ENCODE peak calls at places on chromosomes 7 and 10, in four cellular contexts. J is BJ, L is astrocyte, A is heart right ventricle. D is an unnamed sample.

GRCh38 chr7:155471728-155472127 is 13.8 kb downstream of the EN2 start:
- DNase-seq in J (no peak), A (no peak), L (no peak), D (no peak)

GRCh38 chr7:103073989-103074518 is 542 bp downstream of the FBXL13 start:
- DNase-seq in A (no peak), J (no peak), L (no peak), D (peak)

GRCh38 chr10:29746080-29746797 is 111.5 kb upstream of the SVIL start:
- DNase-seq in L (peak), A (no peak), J (peak), D (peak)

GRCh38 chr7:148893071-148893470 is 9.0 kb upstream of the EZH2 start:
- DNase-seq in J (no peak), L (no peak), A (no peak), D (no peak)

GRCh38 chr7:155609185-155609584 is 35.3 kb upstream of the RBM33 start:
- DNase-seq in L (no peak), A (no peak), J (no peak), D (no peak)

GRCh38 chr7:94297397-94297838 is 97.3 kb upstream of the COL1A2 start:
- DNase-seq in L (peak), A (peak), J (peak), D (peak)

GRCh38 chr7:85554294-85554877 is 367.5 kb upstream of the SEMA3D start:
- DNase-seq in A (no peak), J (peak), L (peak), D (peak)

GRCh38 chr10:43199088-43199683 is 60.9 kb downstream of the CSGALNACT2 start:
- DNase-seq in L (no peak), J (no peak), A (no peak), D (no peak)

GRCh38 chr7:67462781-67463191 is 466.2 kb downstream of the TYW1 start:
- DNase-seq in J (no peak), A (no peak), L (peak), D (no peak)

GRCh38 chr10:62266611-62267010 is 2.0 kb downstream of the RTKN2 start:
- DNase-seq in J (no peak), A (no peak), L (no peak), D (no peak)

GRCh38 chr7:132141109-132141508 is 435.2 kb downstream of the PLXNA4 start:
- DNase-seq in A (no peak), L (peak), J (no peak), D (no peak)

GRCh38 chr10:103543617-103544525 is 50.4 kb downstream of the NEURL1 start:
- DNase-seq in J (no peak), A (no peak), L (no peak), D (no peak)

GRCh38 chr7:95899919-95900513 is 127.7 kb downstream of the DYNC1I1 start:
- DNase-seq in A (no peak), L (no peak), J (no peak), D (no peak)

GRCh38 chr7:3805151-3805550 is 504.1 kb downstream of the SDK1 start:
- DNase-seq in A (no peak), J (no peak), L (peak), D (peak)

GRCh38 chr7:1354661-1355567 is 104.4 kb downstream of the MICALL2 start:
- DNase-seq in A (no peak), L (no peak), J (no peak), D (no peak)

GRCh38 chr7:91892821-91893340 is 12.4 kb upstream of the MTERF1 start:
- DNase-seq in L (peak), A (no peak), J (no peak), D (peak)

GRCh38 chr10:52212062-52212461 is 102.0 kb upstream of the DKK1 start:
- DNase-seq in A (no peak), J (no peak), L (no peak), D (peak)

GRCh38 chr10:110918269-110918632 is 729 bp downstream of the BBIP1 start:
- DNase-seq in L (peak), J (peak), A (no peak), D (peak)

GRCh38 chr10:112792487-112793196 is 157.4 kb upstream of the TCF7L2 start:
- DNase-seq in A (peak), J (peak), L (peak), D (peak)

GRCh38 chr10:75959209-75959608 is 527.8 kb downstream of the LRMDA start:
- DNase-seq in J (peak), A (no peak), L (peak), D (peak)

GRCh38 chr7:31776616-31777015 is 89.6 kb downstream of the PPP1R17 start:
- DNase-seq in J (peak), L (peak), A (no peak), D (peak)

GRCh38 chr7:8121243-8121642 is 140.7 kb downstream of the ICA1 start:
- DNase-seq in J (no peak), L (no peak), A (no peak), D (no peak)

GRCh38 chr7:5234852-5235831 is 45.1 kb downstream of the WIPI2 start:
- DNase-seq in J (no peak), A (no peak), L (peak), D (peak)

GRCh38 chr10:99647601-99648151 is 11.6 kb upstream of the ENTPD7 start:
- DNase-seq in J (no peak), L (no peak), A (no peak), D (no peak)

GRCh38 chr10:43231523-43232078 is 35.3 kb downstream of the RASGEF1A start:
- DNase-seq in L (no peak), A (no peak), J (no peak), D (no peak)

GRCh38 chr10:104824378-104825006 is 183.4 kb downstream of the SORCS3 start:
- DNase-seq in L (peak), A (peak), J (no peak), D (peak)

GRCh38 chr10:52818019-52818418 is 45.4 kb upstream of the MBL2 start:
- DNase-seq in A (no peak), L (peak), J (no peak), D (peak)

GRCh38 chr7:131335639-131336400 is 8.1 kb downstream of the MKLN1 start:
- DNase-seq in L (no peak), J (no peak), A (no peak), D (no peak)

GRCh38 chr10:98023024-98023423 is 7.4 kb downstream of the CRTAC1 start:
- DNase-seq in L (no peak), J (no peak), A (no peak), D (no peak)

GRCh38 chr7:110308791-110309190 is 782.1 kb upstream of the LRRN3 start:
- DNase-seq in A (no peak), J (no peak), L (no peak), D (no peak)

GRCh38 chr7:55130554-55131198 is 111.9 kb downstream of the EGFR start:
- DNase-seq in A (peak), L (peak), J (no peak), D (peak)

GRCh38 chr7:1994931-1995330 is 237.8 kb downstream of the MAD1L1 start:
- DNase-seq in L (no peak), A (no peak), J (no peak), D (no peak)

GRCh38 chr10:47388879-47389278 is 4.8 kb upstream of the ZNF488 start:
- DNase-seq in L (no peak), A (no peak), J (no peak), D (no peak)

GRCh38 chr7:75739796-75740672 is 1.3 kb upstream of the HIP1 start:
- DNase-seq in L (peak), J (no peak), A (no peak), D (peak)

GRCh38 chr7:149321978-149322541 is 60.1 kb downstream of the ZNF783 start:
- DNase-seq in J (no peak), A (no peak), L (peak), D (peak)

GRCh38 chr10:6204341-6205191 is 1.8 kb downstream of the PFKFB3 start:
- DNase-seq in A (peak), J (no peak), L (peak), D (peak)

D was measured in amniotic epithelial cell.